ENCODE peak calls at places on chromosomes 3 and 15, in four cellular contexts. O is stimulated activated CD8-positive, alpha-beta memory T cell treated with anti-CD3 and anti-CD28 coated beads, Interleukin-15, amount 100 ng/mL, for 24 hours; Z is NCI-H2171 treated with DMSO at 0.1 percent for 48 hours; D is endothelial cell. S is an unnamed sample.

GRCh38 chr3:70308760-70309159 is 3.7 kb downstream of the MDFIC2 start:
- DNase-seq in O (no peak), Z (peak), D (peak), S (no peak)

GRCh38 chr3:167350245-167350862 is 29.7 kb downstream of the ZBBX start:
- DNase-seq in O (no peak), Z (peak), D (peak), S (no peak)

GRCh38 chr15:93384886-93385285 is 295.9 kb upstream of the RGMA start:
- DNase-seq in O (no peak), Z (peak), D (no peak), S (no peak)

GRCh38 chr3:5122741-5123706 is 932 bp downstream of the ARL8B start:
- DNase-seq in O (no peak), Z (no peak), D (no peak), S (no peak)

GRCh38 chr3:52246264-52246620 is 683 bp downstream of the PPM1M start:
- DNase-seq in O (no peak), Z (no peak), D (no peak), S (no peak)

GRCh38 chr3:53350652-53351051 is 3.3 kb upstream of the DCP1A start:
- DNase-seq in O (no peak), Z (peak), D (peak), S (no peak)

GRCh38 chr3:13567684-13568514 is 19.0 kb downstream of the FBLN2 start:
- DNase-seq in O (no peak), Z (no peak), D (no peak), S (no peak)

GRCh38 chr15:36527512-36528162 is 51.8 kb upstream of the CDIN1 start:
- DNase-seq in O (no peak), Z (peak), D (no peak), S (peak)

GRCh38 chr3:141052570-141053069 is 1.5 kb downstream of the SPSB4 start:
- DNase-seq in O (no peak), Z (peak), D (peak), S (no peak)

GRCh38 chr3:42660898-42661297 is 7.4 kb downstream of the ZBTB47 start:
- DNase-seq in O (no peak), Z (no peak), D (no peak), S (no peak)

GRCh38 chr3:195597848-195598247 is 14.1 kb upstream of the APOD start:
- DNase-seq in O (no peak), Z (no peak), D (no peak), S (no peak)

GRCh38 chr3:146250449-146251382 is at the start of gene PLSCR4:
- DNase-seq in O (no peak), Z (no peak), D (peak), S (peak)

GRCh38 chr3:179852117-179852886 is 184.4 kb downstream of the PEX5L start:
- DNase-seq in O (no peak), Z (no peak), D (no peak), S (no peak)

GRCh38 chr15:58425185-58425584 is 6.6 kb upstream of the LIPC start:
- DNase-seq in O (no peak), Z (no peak), D (no peak), S (no peak)

GRCh38 chr3:75048650-75049049 is 434.2 kb upstream of the CNTN3 start:
- DNase-seq in O (no peak), Z (no peak), D (no peak), S (no peak)

GRCh38 chr15:95799286-95800187 is 531.0 kb upstream of the NR2F2 start:
- DNase-seq in O (no peak), Z (no peak), D (no peak), S (no peak)

GRCh38 chr3:186217820-186218164 is 108.9 kb upstream of the ETV5 start:
- DNase-seq in O (no peak), Z (no peak), D (no peak), S (no peak)

GRCh38 chr15:76866716-76867321 is 38.3 kb downstream of the SCAPER start:
- DNase-seq in O (no peak), Z (peak), D (peak), S (no peak)

GRCh38 chr15:69643476-69643875 is 190.9 kb downstream of the RPLP1 start:
- DNase-seq in O (no peak), Z (no peak), D (no peak), S (no peak)

GRCh38 chr15:41417418-41417811 is 520 bp downstream of the RTF1 start:
- DNase-seq in O (peak), Z (no peak), D (no peak), S (no peak)

GRCh38 chr3:45321607-45322391 is 66.6 kb upstream of the LARS2 start:
- DNase-seq in O (no peak), Z (peak), D (no peak), S (no peak)

GRCh38 chr3:116963802-116964201 is 254.2 kb downstream of the TUSC7 start:
- DNase-seq in O (no peak), Z (no peak), D (no peak), S (no peak)

GRCh38 chr15:74635228-74635627 is 19.6 kb downstream of the CLK3 start:
- DNase-seq in O (peak), Z (peak), D (peak), S (no peak)

GRCh38 chr3:98778852-98779379 is 15.8 kb downstream of the ST3GAL6 start:
- DNase-seq in O (no peak), Z (no peak), D (no peak), S (no peak)

GRCh38 chr15:73766598-73766997 is 13.4 kb upstream of the INSYN1 start:
- DNase-seq in O (no peak), Z (no peak), D (no peak), S (no peak)

GRCh38 chr3:114418724-114419543 is 125.1 kb downstream of the TIGIT start:
- DNase-seq in O (no peak), Z (peak), D (no peak), S (peak)

GRCh38 chr15:40469776-40470390 is 901 bp upstream of the CHST14 start:
- DNase-seq in O (no peak), Z (no peak), D (no peak), S (no peak)

GRCh38 chr3:110243081-110243480 is 828.5 kb upstream of the NECTIN3 start:
- DNase-seq in O (no peak), Z (no peak), D (no peak), S (no peak)

GRCh38 chr15:59276225-59277178 is 69.9 kb downstream of the LDHAL6B start:
- DNase-seq in O (no peak), Z (no peak), D (no peak), S (no peak)

GRCh38 chr3:165439765-165440164 is 243.6 kb upstream of the SLITRK3 start:
- DNase-seq in O (no peak), Z (no peak), D (no peak), S (no peak)

GRCh38 chr3:160649596-160649995 is 27.4 kb upstream of the ARL14 start:
- DNase-seq in O (no peak), Z (no peak), D (no peak), S (no peak)

GRCh38 chr3:51711352-51712019 is 4.6 kb downstream of the GRM2 start:
- DNase-seq in O (no peak), Z (no peak), D (no peak), S (no peak)

GRCh38 chr3:114333180-114333922 is 39.5 kb downstream of the TIGIT start:
- DNase-seq in O (no peak), Z (no peak), D (no peak), S (no peak)

GRCh38 chr15:74438696-74439316 is 5.0 kb upstream of the SEMA7A start:
- DNase-seq in O (peak), Z (peak), D (peak), S (peak)

GRCh38 chr3:59212128-59212764 is 162.4 kb upstream of the CFAP20DC start:
- DNase-seq in O (no peak), Z (peak), D (peak), S (no peak)

GRCh38 chr3:118729546-118729945 is 305.1 kb downstream of the IGSF11 start:
- DNase-seq in O (no peak), Z (no peak), D (no peak), S (no peak)

GRCh38 chr3:109731639-109732473 is 394.5 kb upstream of the DPPA4 start:
- DNase-seq in O (peak), Z (peak), D (peak), S (no peak)

GRCh38 chr3:37990527-37990926 is at the start of gene VILL:
- DNase-seq in O (no peak), Z (no peak), D (no peak), S (no peak)

GRCh38 chr3:69474186-69474585 is 88.3 kb upstream of the FRMD4B start:
- DNase-seq in O (no peak), Z (no peak), D (no peak), S (no peak)

GRCh38 chr3:188021502-188022040 is 132.4 kb upstream of the LPP start:
- DNase-seq in O (no peak), Z (no peak), D (no peak), S (no peak)

S was measured in NCI-H446 treated with DMSO at 0.1 percent for 48 hours.